ENCODE peak calls at places on chromosomes 3 and 15, in nine cellular contexts. One of them, this sample, is unnamed. For H3K4me1, the result is how much of the 10 kb centered on the place peaks cover.

GRCh38 chr15:79101866-79102581 is 11.4 kb upstream of the RASGRF1 start:
- DNase-seq in tibial nerve: no peak
- DNase-seq in esophagus squamous epithelium: no peak
- DNase-seq in A549: no peak
- DNase-seq in PC-9: no peak
- DNase-seq in heart right ventricle: no peak
- DNase-seq in tibial artery: no peak
- DNase-seq in ascending aorta: no peak
- DNase-seq in CD8-positive, alpha-beta T cell: no peak
- DNase-seq in this sample: no peak

GRCh38 chr3:107690522-107691138 is 167.9 kb downstream of the BBX start:
- DNase-seq in tibial nerve: peak
- DNase-seq in esophagus squamous epithelium: no peak
- DNase-seq in A549: peak
- DNase-seq in PC-9: no peak
- DNase-seq in heart right ventricle: no peak
- DNase-seq in tibial artery: no peak
- DNase-seq in ascending aorta: no peak
- DNase-seq in CD8-positive, alpha-beta T cell: peak
- DNase-seq in this sample: no peak

GRCh38 chr3:60609446-60609845 is 641.8 kb downstream of the FHIT start:
- DNase-seq in tibial nerve: no peak
- DNase-seq in esophagus squamous epithelium: no peak
- DNase-seq in A549: no peak
- DNase-seq in PC-9: peak
- DNase-seq in heart right ventricle: no peak
- DNase-seq in tibial artery: no peak
- DNase-seq in ascending aorta: no peak
- DNase-seq in CD8-positive, alpha-beta T cell: no peak
- DNase-seq in this sample: no peak

GRCh38 chr3:56916697-56917336 is 115.1 kb upstream of the ARHGEF3 start:
- DNase-seq in tibial nerve: no peak
- DNase-seq in esophagus squamous epithelium: no peak
- DNase-seq in A549: no peak
- DNase-seq in PC-9: no peak
- DNase-seq in heart right ventricle: no peak
- DNase-seq in tibial artery: no peak
- DNase-seq in ascending aorta: no peak
- DNase-seq in CD8-positive, alpha-beta T cell: no peak
- DNase-seq in this sample: no peak

GRCh38 chr15:25422021-25422420 is 16.8 kb downstream of the UBE3A start:
- DNase-seq in tibial nerve: no peak
- DNase-seq in esophagus squamous epithelium: no peak
- DNase-seq in A549: no peak
- DNase-seq in PC-9: no peak
- DNase-seq in heart right ventricle: no peak
- DNase-seq in tibial artery: no peak
- DNase-seq in ascending aorta: no peak
- DNase-seq in CD8-positive, alpha-beta T cell: no peak
- DNase-seq in this sample: no peak

GRCh38 chr3:78112266-78112665 is 1072.4 kb downstream of the ROBO2 start:
- DNase-seq in tibial nerve: no peak
- DNase-seq in esophagus squamous epithelium: no peak
- DNase-seq in A549: no peak
- DNase-seq in PC-9: no peak
- DNase-seq in heart right ventricle: no peak
- DNase-seq in tibial artery: no peak
- DNase-seq in ascending aorta: no peak
- DNase-seq in CD8-positive, alpha-beta T cell: no peak
- DNase-seq in this sample: no peak

GRCh38 chr3:10594915-10595314 is 89.5 kb upstream of the ATP2B2 start:
- DNase-seq in tibial nerve: peak
- DNase-seq in esophagus squamous epithelium: no peak
- DNase-seq in A549: peak
- DNase-seq in PC-9: peak
- DNase-seq in heart right ventricle: no peak
- DNase-seq in tibial artery: no peak
- DNase-seq in ascending aorta: no peak
- DNase-seq in CD8-positive, alpha-beta T cell: peak
- DNase-seq in this sample: no peak

GRCh38 chr15:31452595-31453557 is 126.2 kb downstream of the KLF13 start:
- DNase-seq in tibial nerve: no peak
- DNase-seq in esophagus squamous epithelium: no peak
- DNase-seq in A549: no peak
- DNase-seq in PC-9: no peak
- DNase-seq in heart right ventricle: peak
- DNase-seq in tibial artery: peak
- DNase-seq in ascending aorta: no peak
- DNase-seq in CD8-positive, alpha-beta T cell: no peak
- DNase-seq in this sample: no peak

GRCh38 chr3:125033135-125033534 is 22.7 kb downstream of the HEG1 start:
- DNase-seq in tibial nerve: no peak
- DNase-seq in esophagus squamous epithelium: no peak
- DNase-seq in A549: no peak
- DNase-seq in PC-9: no peak
- DNase-seq in heart right ventricle: no peak
- DNase-seq in tibial artery: no peak
- DNase-seq in ascending aorta: no peak
- DNase-seq in CD8-positive, alpha-beta T cell: no peak
- DNase-seq in this sample: no peak

GRCh38 chr15:74134387-74135027 is 4.1 kb downstream of the ISLR2 start:
- DNase-seq in tibial nerve: no peak
- DNase-seq in esophagus squamous epithelium: no peak
- DNase-seq in A549: no peak
- DNase-seq in PC-9: no peak
- DNase-seq in heart right ventricle: peak
- DNase-seq in tibial artery: peak
- DNase-seq in ascending aorta: no peak
- DNase-seq in CD8-positive, alpha-beta T cell: no peak
- DNase-seq in this sample: no peak

GRCh38 chr15:52787123-52787503 is 3.0 kb downstream of the ONECUT1 start:
- DNase-seq in tibial nerve: no peak
- DNase-seq in esophagus squamous epithelium: no peak
- DNase-seq in A549: no peak
- DNase-seq in PC-9: no peak
- DNase-seq in heart right ventricle: no peak
- DNase-seq in tibial artery: no peak
- DNase-seq in ascending aorta: no peak
- DNase-seq in CD8-positive, alpha-beta T cell: no peak
- DNase-seq in this sample: no peak

GRCh38 chr3:43624619-43625305 is 3.0 kb upstream of the ANO10 start:
- DNase-seq in tibial nerve: no peak
- DNase-seq in esophagus squamous epithelium: no peak
- DNase-seq in A549: no peak
- DNase-seq in PC-9: peak
- DNase-seq in heart right ventricle: no peak
- DNase-seq in tibial artery: no peak
- DNase-seq in ascending aorta: no peak
- DNase-seq in CD8-positive, alpha-beta T cell: no peak
- DNase-seq in this sample: no peak

GRCh38 chr3:23882487-23882918 is 34.3 kb downstream of the NKIRAS1 start:
- DNase-seq in tibial nerve: no peak
- DNase-seq in esophagus squamous epithelium: no peak
- DNase-seq in A549: no peak
- DNase-seq in PC-9: no peak
- DNase-seq in heart right ventricle: no peak
- DNase-seq in tibial artery: no peak
- DNase-seq in ascending aorta: no peak
- DNase-seq in CD8-positive, alpha-beta T cell: no peak
- DNase-seq in this sample: no peak

DNA sequence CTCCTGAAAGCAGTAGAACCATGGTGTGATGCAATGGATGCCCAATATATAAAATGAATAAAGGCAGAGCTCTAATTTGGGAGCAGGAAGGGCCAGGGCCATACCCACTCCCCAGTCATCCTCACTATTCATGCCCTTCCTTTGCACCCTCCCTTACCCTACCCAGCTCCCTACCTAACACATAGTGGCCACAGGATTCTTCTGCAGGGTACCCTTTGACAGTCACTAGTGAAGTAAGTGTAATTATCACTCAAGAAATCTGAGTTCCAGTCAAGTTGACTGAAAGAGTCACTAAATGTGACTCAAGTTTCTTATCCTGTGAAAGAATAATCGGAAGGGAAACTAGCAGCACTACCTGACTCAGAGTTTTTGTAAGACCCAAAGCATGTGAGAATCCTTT is 69.2 kb downstream of the RASA2 start:
- DNase-seq in tibial nerve: no peak
- DNase-seq in esophagus squamous epithelium: no peak
- DNase-seq in A549: no peak
- DNase-seq in PC-9: no peak
- DNase-seq in heart right ventricle: no peak
- DNase-seq in tibial artery: no peak
- DNase-seq in ascending aorta: no peak
- DNase-seq in CD8-positive, alpha-beta T cell: no peak
- DNase-seq in this sample: no peak
- H3K4me1 ChIP-seq in tibial nerve: under half
- H3K4me1 ChIP-seq in esophagus squamous epithelium: under half
- H3K4me1 ChIP-seq in A549: under half
- H3K4me1 ChIP-seq in PC-9: under half
- H3K4me1 ChIP-seq in heart right ventricle: under half
- H3K4me1 ChIP-seq in tibial artery: under half
- H3K4me1 ChIP-seq in ascending aorta: under half
- H3K4me1 ChIP-seq in CD8-positive, alpha-beta T cell: half or more
- H3K4me1 ChIP-seq in this sample: under half

GRCh38 chr15:99507732-99508571 is 57.8 kb upstream of the MEF2A start:
- DNase-seq in tibial nerve: no peak
- DNase-seq in esophagus squamous epithelium: no peak
- DNase-seq in A549: no peak
- DNase-seq in PC-9: no peak
- DNase-seq in heart right ventricle: no peak
- DNase-seq in tibial artery: peak
- DNase-seq in ascending aorta: no peak
- DNase-seq in CD8-positive, alpha-beta T cell: no peak
- DNase-seq in this sample: peak
- H3K4me3 ChIP-seq in tibial nerve: no peak
- H3K4me3 ChIP-seq in esophagus squamous epithelium: no peak
- H3K4me3 ChIP-seq in A549: no peak
- H3K4me3 ChIP-seq in PC-9: no peak
- H3K4me3 ChIP-seq in heart right ventricle: no peak
- H3K4me3 ChIP-seq in tibial artery: peak
- H3K4me3 ChIP-seq in ascending aorta: peak
- H3K4me3 ChIP-seq in CD8-positive, alpha-beta T cell: no peak
- H3K4me3 ChIP-seq in this sample: peak

GRCh38 chr15:89091667-89092220 is 3.5 kb downstream of the ABHD2 start:
- DNase-seq in tibial nerve: no peak
- DNase-seq in esophagus squamous epithelium: no peak
- DNase-seq in A549: no peak
- DNase-seq in PC-9: no peak
- DNase-seq in heart right ventricle: no peak
- DNase-seq in tibial artery: no peak
- DNase-seq in ascending aorta: no peak
- DNase-seq in CD8-positive, alpha-beta T cell: no peak
- DNase-seq in this sample: no peak

GRCh38 chr15:89095073-89095472 is 6.8 kb downstream of the ABHD2 start:
- DNase-seq in tibial nerve: no peak
- DNase-seq in esophagus squamous epithelium: no peak
- DNase-seq in A549: no peak
- DNase-seq in PC-9: no peak
- DNase-seq in heart right ventricle: no peak
- DNase-seq in tibial artery: no peak
- DNase-seq in ascending aorta: no peak
- DNase-seq in CD8-positive, alpha-beta T cell: no peak
- DNase-seq in this sample: no peak

GRCh38 chr15:89095556-89095955 is 7.3 kb downstream of the ABHD2 start:
- DNase-seq in tibial nerve: no peak
- DNase-seq in esophagus squamous epithelium: no peak
- DNase-seq in A549: no peak
- DNase-seq in PC-9: no peak
- DNase-seq in heart right ventricle: no peak
- DNase-seq in tibial artery: no peak
- DNase-seq in ascending aorta: no peak
- DNase-seq in CD8-positive, alpha-beta T cell: no peak
- DNase-seq in this sample: no peak

GRCh38 chr15:89090791-89091666 is 2.8 kb downstream of the ABHD2 start:
- DNase-seq in tibial nerve: peak
- DNase-seq in esophagus squamous epithelium: no peak
- DNase-seq in A549: no peak
- DNase-seq in PC-9: peak
- DNase-seq in heart right ventricle: peak
- DNase-seq in tibial artery: peak
- DNase-seq in ascending aorta: peak
- DNase-seq in CD8-positive, alpha-beta T cell: peak
- DNase-seq in this sample: peak

DNA sequence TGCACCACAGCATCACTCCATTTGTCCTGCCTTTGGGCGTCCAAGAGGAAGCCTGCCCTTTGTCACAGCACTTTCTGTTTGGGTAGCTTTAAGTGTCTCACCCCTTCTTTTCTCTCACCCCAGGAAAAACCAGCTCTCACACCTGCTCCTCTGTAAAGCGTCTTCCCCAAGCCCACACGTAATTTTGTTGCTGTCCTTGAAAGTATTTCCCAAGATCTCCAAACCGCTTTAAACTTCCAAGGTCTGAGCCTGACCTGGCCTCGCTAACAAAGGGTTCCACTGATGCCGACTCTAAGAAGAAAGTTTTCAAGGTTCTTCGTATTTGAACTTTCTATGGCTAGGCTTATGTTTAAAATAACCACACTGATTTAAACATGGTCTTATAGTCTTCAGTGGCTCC is 5.3 kb downstream of the ABHD2 start:
- DNase-seq in tibial nerve: no peak
- DNase-seq in esophagus squamous epithelium: no peak
- DNase-seq in A549: no peak
- DNase-seq in PC-9: no peak
- DNase-seq in heart right ventricle: no peak
- DNase-seq in tibial artery: no peak
- DNase-seq in ascending aorta: no peak
- DNase-seq in CD8-positive, alpha-beta T cell: no peak
- DNase-seq in this sample: no peak
- H3K4me1 ChIP-seq in tibial nerve: half or more
- H3K4me1 ChIP-seq in esophagus squamous epithelium: half or more
- H3K4me1 ChIP-seq in A549: half or more
- H3K4me1 ChIP-seq in PC-9: under half
- H3K4me1 ChIP-seq in heart right ventricle: under half
- H3K4me1 ChIP-seq in tibial artery: half or more
- H3K4me1 ChIP-seq in ascending aorta: half or more
- H3K4me1 ChIP-seq in CD8-positive, alpha-beta T cell: under half
- H3K4me1 ChIP-seq in this sample: half or more

GRCh38 chr15:38069001-38069400 is 134.6 kb downstream of the TMCO5A start:
- DNase-seq in tibial nerve: peak
- DNase-seq in esophagus squamous epithelium: no peak
- DNase-seq in A549: peak
- DNase-seq in PC-9: peak
- DNase-seq in heart right ventricle: no peak
- DNase-seq in tibial artery: no peak
- DNase-seq in ascending aorta: no peak
- DNase-seq in CD8-positive, alpha-beta T cell: no peak
- DNase-seq in this sample: no peak
- H3K4me3 ChIP-seq in tibial nerve: peak
- H3K4me3 ChIP-seq in esophagus squamous epithelium: peak
- H3K4me3 ChIP-seq in A549: peak
- H3K4me3 ChIP-seq in PC-9: peak
- H3K4me3 ChIP-seq in heart right ventricle: no peak
- H3K4me3 ChIP-seq in tibial artery: peak
- H3K4me3 ChIP-seq in ascending aorta: no peak
- H3K4me3 ChIP-seq in CD8-positive, alpha-beta T cell: no peak
- H3K4me3 ChIP-seq in this sample: peak

This sample was measured in thoracic aorta.